ENCODE peak calls at places on chromosomes 12 and 14, in seven cellular contexts. P is endodermal cell, V is right atrium auricular region, R is mucosa of descending colon, M is heart left ventricle, H is mesothelial cell of epicardium, S is nephron progenitor cell. Y is an unnamed sample.

GRCh38 chr12:101923049-101923718 is 45.8 kb downstream of the DRAM1 start:
- DNase-seq in P (no peak), V (no peak), R (no peak), M (no peak), H (no peak), S (no peak), Y (no peak)

GRCh38 chr12:109111775-109112491 is 4.5 kb upstream of the ACACB start:
- DNase-seq in P (peak), V (peak), R (peak), M (peak), H (peak), S (peak), Y (peak)

GRCh38 chr12:122899887-122900286 is 4.0 kb upstream of the VPS37B start:
- DNase-seq in P (no peak), V (no peak), R (no peak), M (no peak), H (no peak), S (no peak), Y (no peak)

GRCh38 chr14:84036863-84037262 is 1493.1 kb upstream of the FLRT2 start:
- DNase-seq in P (no peak), V (no peak), R (no peak), M (no peak), H (no peak), S (no peak), Y (no peak)

GRCh38 chr12:7303230-7303629 is 642 bp upstream of the ACSM4 start:
- DNase-seq in P (no peak), V (no peak), R (no peak), M (no peak), H (no peak), S (no peak), Y (no peak)

GRCh38 chr14:20631023-20631820 is 10.3 kb downstream of the OR6S1 start:
- DNase-seq in P (peak), V (no peak), R (no peak), M (no peak), H (peak), S (peak), Y (peak)

GRCh38 chr12:10190558-10191388 is 11.9 kb downstream of the TMEM52B start:
- DNase-seq in P (peak), V (peak), R (peak), M (peak), H (no peak), S (peak), Y (peak)

GRCh38 chr12:13289644-13290285 is 93.2 kb downstream of the EMP1 start:
- DNase-seq in P (no peak), V (no peak), R (no peak), M (no peak), H (no peak), S (no peak), Y (no peak)

GRCh38 chr12:113119980-113120669 is 15.4 kb downstream of the RASAL1 start:
- DNase-seq in P (peak), V (no peak), R (no peak), M (no peak), H (no peak), S (no peak), Y (no peak)

GRCh38 chr12:81284137-81284536 is 206.3 kb downstream of the ACSS3 start:
- DNase-seq in P (peak), V (no peak), R (no peak), M (no peak), H (no peak), S (no peak), Y (peak)

GRCh38 chr12:31574803-31575573 is 15.9 kb downstream of the DENND5B start:
- DNase-seq in P (no peak), V (no peak), R (no peak), M (no peak), H (no peak), S (no peak), Y (no peak)

GRCh38 chr14:39491134-39491541 is 58.9 kb upstream of the FBXO33 start:
- DNase-seq in P (no peak), V (no peak), R (no peak), M (no peak), H (no peak), S (no peak), Y (no peak)
- TF ChIP-seq CTCF in P (peak), V (peak), R (no peak), M (peak), H (peak), S (peak), Y (peak)

GRCh38 chr12:132460571-132460970 is 29.4 kb upstream of the FBRSL1 start:
- DNase-seq in P (peak), V (no peak), R (no peak), M (no peak), H (no peak), S (no peak), Y (no peak)
- TF ChIP-seq CTCF in P (peak), V (peak), R (no peak), M (peak), H (peak), S (peak), Y (peak)

DNA sequence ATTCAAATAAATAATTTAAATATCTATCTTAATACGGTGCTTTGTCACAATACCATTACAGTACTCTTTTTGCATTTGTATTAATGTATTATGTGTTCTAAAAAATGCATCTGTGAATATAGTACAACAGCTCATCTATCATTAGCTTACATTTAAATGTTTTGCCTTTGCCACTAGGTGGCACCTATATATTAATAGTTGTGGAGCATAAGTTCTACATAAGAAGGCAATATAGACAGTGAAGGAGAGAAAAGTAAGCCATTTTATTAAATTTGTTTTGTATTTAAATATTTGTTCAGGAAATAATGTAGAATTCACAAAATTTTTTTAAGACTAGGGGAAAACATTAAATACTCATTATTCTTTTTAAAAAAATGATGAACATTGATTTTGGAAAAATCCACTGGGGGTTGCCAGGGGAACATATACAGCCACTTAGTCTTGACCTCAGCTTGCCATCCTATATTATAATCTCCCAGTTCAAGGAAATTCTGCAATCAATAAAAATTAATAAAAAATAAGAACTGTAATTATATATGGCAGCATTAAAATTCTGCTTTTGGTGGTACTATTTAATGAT is 9.8 kb downstream of the CCER1 start:
- DNase-seq in P (no peak), V (no peak), R (no peak), M (no peak), H (no peak), S (no peak), Y (no peak)
- TF ChIP-seq CTCF in P (peak), V (peak), R (no peak), M (peak), H (peak), S (peak), Y (peak)

GRCh38 chr12:65962921-65963883 is 138.9 kb downstream of the HMGA2 start:
- DNase-seq in P (peak), V (no peak), R (no peak), M (peak), H (no peak), S (peak), Y (peak)
- TF ChIP-seq CTCF in P (peak), V (no peak), R (no peak), M (no peak), H (no peak), S (no peak), Y (peak)

GRCh38 chr12:131452444-131452860 is 258.4 kb upstream of the SFSWAP start:
- DNase-seq in P (peak), V (no peak), R (no peak), M (no peak), H (no peak), S (peak), Y (peak)
- TF ChIP-seq CTCF in P (peak), V (peak), R (peak), M (peak), H (peak), S (peak), Y (peak)

Y was measured in H9.